ENCODE peak calls at places on chromosome 1, in eight cellular contexts. D is fibroblast of pulmonary artery; N is A673; P is HepG2; W is tibial nerve; C is CD4-positive, alpha-beta T cell; J is bronchial epithelial cell; T is foreskin fibroblast. R is an unnamed sample.

GRCh38 chr1:3366181-3367051 is 88.0 kb upstream of the ARHGEF16 start:
- DNase-seq in D (peak), N (no peak), P (peak), W (peak), C (no peak), J (no peak), T (peak), R (no peak)

GRCh38 chr1:51422367-51423097 is 92.2 kb upstream of the TTC39A start:
- DNase-seq in D (no peak), N (no peak), P (no peak), W (no peak), C (no peak), J (no peak), T (peak), R (no peak)

GRCh38 chr1:18946550-18947381 is 9.7 kb downstream of the IFFO2 start:
- DNase-seq in D (no peak), N (no peak), P (no peak), W (no peak), C (no peak), J (no peak), T (peak), R (no peak)

GRCh38 chr1:42975038-42975437 is 16.4 kb upstream of the SLC2A1 start:
- DNase-seq in D (no peak), N (no peak), P (no peak), W (peak), C (no peak), J (no peak), T (no peak), R (no peak)

GRCh38 chr1:245997471-245998258 is 509.4 kb downstream of the SMYD3 start:
- DNase-seq in D (peak), N (no peak), P (no peak), W (no peak), C (no peak), J (peak), T (peak), R (no peak)

GRCh38 chr1:151346082-151346768 is 827 bp downstream of the RFX5 start:
- DNase-seq in D (no peak), N (no peak), P (no peak), W (no peak), C (no peak), J (no peak), T (peak), R (no peak)

GRCh38 chr1:213519098-213519497 is 468.1 kb downstream of the RPS6KC1 start:
- DNase-seq in D (no peak), N (no peak), P (peak), W (no peak), C (no peak), J (no peak), T (no peak), R (no peak)

GRCh38 chr1:3939242-3940080 is 39.4 kb upstream of the C1orf174 start:
- DNase-seq in D (no peak), N (no peak), P (no peak), W (no peak), C (no peak), J (no peak), T (no peak), R (no peak)

GRCh38 chr1:76546354-76546933 is 320.8 kb upstream of the ST6GALNAC5 start:
- DNase-seq in D (no peak), N (no peak), P (no peak), W (no peak), C (no peak), J (no peak), T (no peak), R (no peak)

GRCh38 chr1:76154213-76154956 is 79.8 kb downstream of the ST6GALNAC3 start:
- DNase-seq in D (peak), N (peak), P (peak), W (peak), C (peak), J (peak), T (peak), R (peak)

GRCh38 chr1:155969377-155969791 is 9.0 kb downstream of the ARHGEF2 start:
- DNase-seq in D (no peak), N (no peak), P (no peak), W (no peak), C (no peak), J (no peak), T (no peak), R (no peak)

GRCh38 chr1:109634771-109635750 is 15.4 kb downstream of the AMPD2 start:
- DNase-seq in D (no peak), N (no peak), P (no peak), W (peak), C (no peak), J (no peak), T (peak), R (no peak)

GRCh38 chr1:150987928-150988327 is 5.8 kb downstream of the ANXA9 start:
- DNase-seq in D (no peak), N (no peak), P (no peak), W (no peak), C (no peak), J (no peak), T (no peak), R (no peak)

GRCh38 chr1:79128726-79129125 is 122.2 kb upstream of the ADGRL4 start:
- DNase-seq in D (peak), N (peak), P (no peak), W (no peak), C (no peak), J (peak), T (peak), R (no peak)

GRCh38 chr1:175042650-175043049 is 19.4 kb upstream of the MRPS14 start:
- DNase-seq in D (no peak), N (no peak), P (no peak), W (no peak), C (no peak), J (no peak), T (no peak), R (no peak)

GRCh38 chr1:37945743-37946702 is 830 bp downstream of the INPP5B start:
- DNase-seq in D (peak), N (no peak), P (peak), W (peak), C (no peak), J (no peak), T (peak), R (peak)

DNA sequence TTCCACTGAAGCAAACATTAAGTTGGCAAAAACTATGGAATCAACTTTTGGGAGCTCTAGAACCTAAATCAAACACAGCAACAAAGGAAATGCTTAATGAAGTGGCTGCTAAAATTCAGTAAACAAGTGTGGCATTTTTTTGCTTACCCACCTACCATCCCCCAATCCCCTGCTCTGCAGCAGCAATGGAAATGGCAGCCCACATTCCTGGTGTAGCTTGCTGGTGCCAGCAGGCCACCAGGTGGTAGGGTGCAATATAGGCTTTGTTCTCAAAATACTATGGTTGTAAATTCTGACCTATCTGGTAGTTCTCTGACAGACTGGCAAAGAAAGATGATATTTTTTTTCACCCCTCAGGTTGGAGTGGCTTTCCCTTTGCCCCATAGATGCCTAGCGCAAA is 42.8 kb downstream of the SHCBP1L start:
- DNase-seq in D (no peak), N (no peak), P (peak), W (no peak), C (no peak), J (no peak), T (no peak), R (no peak)
- TF ChIP-seq CTCF in D (no peak), N (no peak), P (peak), W (no peak), C (no peak), J (no peak), T (no peak), R (no peak)

GRCh38 chr1:161373442-161373841 is 5.8 kb upstream of the CFAP126 start:
- DNase-seq in D (no peak), N (no peak), P (no peak), W (no peak), C (no peak), J (no peak), T (no peak), R (no peak)

GRCh38 chr1:161379071-161379470 is 11.4 kb upstream of the CFAP126 start:
- DNase-seq in D (no peak), N (no peak), P (no peak), W (no peak), C (no peak), J (no peak), T (no peak), R (no peak)

GRCh38 chr1:161378014-161378413 is 10.3 kb upstream of the CFAP126 start:
- DNase-seq in D (no peak), N (no peak), P (no peak), W (no peak), C (no peak), J (no peak), T (no peak), R (no peak)

GRCh38 chr1:161374373-161374772 is 6.7 kb upstream of the CFAP126 start:
- DNase-seq in D (peak), N (peak), P (peak), W (no peak), C (no peak), J (no peak), T (peak), R (no peak)
- TF ChIP-seq CTCF in D (peak), N (peak), P (peak), W (peak), C (no peak), J (peak), T (peak), R (peak)

DNA sequence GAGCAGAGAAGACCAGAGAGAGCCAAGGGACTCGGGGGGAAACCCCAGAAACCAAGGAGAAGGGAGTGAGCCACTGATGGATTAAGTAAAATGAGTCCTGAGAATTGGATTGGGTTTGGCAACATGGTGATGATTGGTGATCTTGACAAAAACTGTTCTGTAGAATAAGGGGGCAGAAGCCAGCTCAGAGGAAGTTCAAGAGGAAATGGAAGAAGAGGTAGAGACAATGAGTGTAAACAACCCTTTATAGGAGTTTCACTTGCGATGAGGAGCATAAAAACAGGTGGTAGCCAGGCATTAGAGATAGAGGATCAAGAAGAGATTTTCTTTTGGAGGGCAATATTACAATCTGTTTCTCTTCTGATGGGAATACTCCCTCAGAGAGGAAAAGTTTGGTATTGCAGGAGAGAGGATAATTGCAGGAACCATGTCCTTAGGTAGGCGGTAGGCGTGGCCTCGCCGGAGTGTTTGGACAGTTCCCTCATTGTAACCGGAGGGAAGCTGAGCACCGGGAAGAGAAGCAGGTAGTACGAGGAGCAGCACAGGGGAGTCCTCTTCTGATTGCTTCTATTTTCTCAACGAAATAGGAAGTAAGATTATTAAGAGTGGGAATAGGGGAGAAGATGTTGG is 68.4 kb upstream of the TENT5C start:
- DNase-seq in D (no peak), N (peak), P (peak), W (no peak), C (no peak), J (peak), T (no peak), R (no peak)
- TF ChIP-seq CTCF in D (no peak), N (no peak), P (peak), W (no peak), C (no peak), J (peak), T (no peak), R (no peak)

GRCh38 chr1:197521118-197521739 is 253.2 kb downstream of the CRB1 start:
- DNase-seq in D (peak), N (peak), P (peak), W (peak), C (no peak), J (peak), T (peak), R (no peak)

DNA sequence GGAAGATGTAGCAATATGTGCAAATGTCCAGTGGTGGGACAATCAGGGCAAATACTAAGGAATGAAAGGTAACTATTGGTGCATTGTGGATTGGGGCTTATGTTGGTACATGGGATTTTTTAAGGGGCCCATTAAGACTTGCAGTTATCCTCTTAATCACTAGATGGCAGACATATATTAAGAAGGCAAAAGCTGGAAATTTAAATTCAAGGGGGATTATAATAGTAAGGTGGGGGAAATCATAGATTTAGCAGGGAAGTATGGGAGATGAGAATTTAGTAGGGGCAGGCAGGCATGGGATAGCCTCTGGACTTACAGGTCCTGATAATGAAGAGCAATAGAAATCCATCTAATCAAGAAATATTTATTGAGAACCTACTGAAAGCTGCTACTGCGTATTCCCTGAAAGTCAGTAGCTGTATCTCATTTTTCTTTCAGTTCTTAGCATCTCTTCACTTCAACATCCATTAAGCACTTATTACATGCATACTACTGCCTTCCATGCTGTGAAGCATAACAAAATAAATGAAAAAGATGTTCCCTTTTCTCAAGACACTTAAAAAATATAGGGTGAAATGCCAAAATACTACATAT is 251.8 kb downstream of the CRB1 start:
- DNase-seq in D (peak), N (peak), P (peak), W (no peak), C (no peak), J (peak), T (peak), R (no peak)
- TF ChIP-seq CTCF in D (peak), N (peak), P (peak), W (no peak), C (peak), J (no peak), T (peak), R (peak)

GRCh38 chr1:53502641-53503432 is 43.6 kb downstream of the DMRTB1 start:
- DNase-seq in D (no peak), N (no peak), P (no peak), W (no peak), C (no peak), J (no peak), T (no peak), R (peak)

GRCh38 chr1:53500184-53501064 is 41.2 kb downstream of the DMRTB1 start:
- DNase-seq in D (no peak), N (peak), P (no peak), W (no peak), C (no peak), J (no peak), T (peak), R (no peak)

GRCh38 chr1:53503433-53503925 is 44.3 kb downstream of the DMRTB1 start:
- DNase-seq in D (no peak), N (no peak), P (no peak), W (no peak), C (no peak), J (no peak), T (no peak), R (no peak)

GRCh38 chr1:53499257-53500183 is 40.3 kb downstream of the DMRTB1 start:
- DNase-seq in D (no peak), N (no peak), P (no peak), W (no peak), C (no peak), J (no peak), T (no peak), R (no peak)

DNA sequence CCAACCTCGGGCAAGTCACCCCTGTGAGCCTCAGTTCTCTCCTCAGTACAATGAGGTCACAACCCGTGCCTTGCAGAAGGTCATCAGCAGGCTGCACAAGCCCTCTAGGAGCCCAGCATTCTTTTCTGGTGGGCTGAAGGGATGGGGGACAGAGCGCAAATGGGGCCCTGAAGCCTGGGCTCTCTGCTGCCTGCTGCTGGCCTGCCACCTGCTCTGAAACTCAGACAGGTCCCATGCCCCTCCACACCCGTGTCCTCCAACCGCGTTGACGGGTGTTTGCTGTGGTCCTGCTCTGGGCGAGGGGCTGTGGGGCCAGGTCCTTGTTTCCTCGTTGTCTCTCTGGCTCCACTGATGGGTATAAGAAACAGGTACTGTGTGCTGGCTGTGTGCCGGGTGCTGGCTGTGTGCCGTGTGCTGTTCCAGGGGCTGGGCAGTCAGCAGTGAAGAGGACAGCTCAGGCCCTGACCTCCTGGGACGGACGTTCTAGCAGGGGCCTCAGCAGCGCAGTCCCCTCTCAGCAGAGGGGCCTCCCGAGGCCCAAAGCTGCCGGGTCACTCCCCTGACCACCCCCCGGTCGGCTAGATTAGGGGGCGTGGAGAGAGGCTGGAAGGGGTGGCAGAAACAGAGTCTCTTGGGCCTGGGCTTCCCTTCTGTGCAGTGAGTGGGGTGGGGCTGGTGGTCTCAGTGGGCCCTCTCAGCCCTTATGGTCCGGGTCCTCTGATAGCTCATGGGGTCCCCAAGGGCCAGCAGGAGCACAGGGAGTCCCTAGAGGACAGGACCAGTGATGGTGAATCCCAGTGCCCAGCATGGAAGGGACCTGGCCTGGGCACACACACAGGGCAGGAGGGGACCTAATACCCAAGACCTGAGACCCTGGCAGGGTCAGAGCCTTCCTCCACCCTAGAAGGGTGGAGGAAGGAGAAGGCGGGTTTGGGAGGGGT is 42.1 kb downstream of the DMRTB1 start:
- DNase-seq in D (no peak), N (no peak), P (no peak), W (no peak), C (no peak), J (no peak), T (no peak), R (no peak)
- TF ChIP-seq CTCF in D (no peak), N (no peak), P (no peak), W (no peak), C (no peak), J (no peak), T (no peak), R (no peak)

R was measured in D721Med.